ENCODE peak calls at places on chromosomes 1 and 21, in seven cellular contexts. I, K, J, V, B, C and R are unnamed samples.

GRCh38 chr1:153260980-153261792 is 1.7 kb downstream of the LORICRIN start:
- DNase-seq in J (peak), V (no peak), B (no peak), K (peak), I (no peak), C (no peak), R (peak)

GRCh38 chr21:40752125-40752524 is 94.8 kb downstream of the DSCAM start:
- DNase-seq in J (no peak), B (no peak), I (no peak), C (no peak), K (no peak), V (no peak), R (no peak)

GRCh38 chr1:4000811-4001251 is 100.8 kb upstream of the C1orf174 start:
- DNase-seq in C (no peak), K (no peak), I (no peak), B (no peak), J (no peak), V (no peak), R (no peak)

GRCh38 chr1:1430114-1430982 is 5.1 kb upstream of the VWA1 start:
- DNase-seq in K (peak), I (no peak), C (no peak), J (no peak), V (no peak), B (no peak), R (peak)

GRCh38 chr21:41854426-41854995 is 24.6 kb downstream of the PRDM15 start:
- DNase-seq in V (no peak), C (no peak), K (no peak), B (no peak), I (no peak), J (no peak), R (no peak)

GRCh38 chr1:243413431-243414151 is 157.8 kb downstream of the SDCCAG8 start:
- DNase-seq in B (no peak), K (no peak), J (no peak), V (no peak), C (no peak), I (no peak), R (no peak)

GRCh38 chr1:240672132-240672811 is 60.3 kb upstream of the GREM2 start:
- DNase-seq in C (no peak), V (no peak), I (no peak), J (no peak), B (no peak), K (no peak), R (no peak)

GRCh38 chr1:228308628-228309547 is 97.7 kb downstream of the TRIM11 start:
- DNase-seq in V (no peak), I (no peak), C (no peak), K (no peak), J (no peak), B (no peak), R (no peak)

GRCh38 chr1:12708396-12708795 is 7.5 kb upstream of the AADACL3 start:
- DNase-seq in C (no peak), V (no peak), I (no peak), J (no peak), K (no peak), B (no peak), R (peak)

GRCh38 chr1:64320470-64320869 is 117.0 kb downstream of the UBE2U start:
- DNase-seq in I (no peak), V (peak), B (peak), J (no peak), K (peak), C (no peak), R (no peak)

GRCh38 chr1:40930174-40930573 is 49.3 kb upstream of the CTPS1 start:
- DNase-seq in K (no peak), J (no peak), I (no peak), C (no peak), V (no peak), B (no peak), R (no peak)

GRCh38 chr1:245698860-245699259 is 544.1 kb downstream of the KIF26B start:
- DNase-seq in C (no peak), J (no peak), K (no peak), V (no peak), B (no peak), I (no peak), R (no peak)

GRCh38 chr1:201774224-201774982 is 54.6 kb upstream of the IPO9 start:
- DNase-seq in B (no peak), K (peak), V (no peak), I (no peak), C (no peak), J (no peak), R (no peak)

GRCh38 chr1:76929136-76929535 is 61.9 kb downstream of the ST6GALNAC5 start:
- DNase-seq in J (no peak), I (no peak), K (no peak), V (no peak), B (no peak), C (no peak), R (no peak)